ENCODE peak calls at places on chromosomes 3 and 15, in nine cellular contexts. T, J, F, S, W, X, G, R and Q are unnamed samples.
A peak's percentile ranks its signal among the peaks of the same experiment; 100 is the strongest.

GRCh38 chr3:150515210-150515609 is 31.1 kb downstream of the SERP1 start:
- DNase-seq in T (no peak), J (no peak), F (peak; percentile 5), S (no peak), W (no peak), X (no peak), G (no peak), R (no peak), Q (no peak)

GRCh38 chr15:57610130-57610529 is 18.4 kb downstream of the MYZAP start:
- DNase-seq in T (no peak), J (peak; percentile 38), F (peak; percentile 31), S (no peak), W (no peak), X (no peak), G (peak; percentile 29), R (no peak), Q (no peak)

GRCh38 chr3:71779674-71780377 is 5.1 kb downstream of the PROK2 start:
- DNase-seq in T (no peak), J (no peak), F (peak; percentile 54), S (no peak), W (peak; percentile 10), X (no peak), G (peak; percentile 38), R (no peak), Q (no peak)

GRCh38 chr3:127097009-127097350 is 96.0 kb upstream of the PRR23E start:
- DNase-seq in T (no peak), J (no peak), F (no peak), S (no peak), W (no peak), X (no peak), G (no peak), R (peak; percentile 34), Q (no peak)

GRCh38 chr3:177357352-177358084 is 160.2 kb upstream of the TBL1XR1 start:
- DNase-seq in T (peak; percentile 40), J (no peak), F (peak; percentile 84), S (no peak), W (no peak), X (peak; percentile 42), G (peak; percentile 88), R (no peak), Q (no peak)

GRCh38 chr3:165837058-165837525 is at the start of gene BCHE:
- DNase-seq in T (peak; percentile 20), J (no peak), F (peak; percentile 75), S (no peak), W (no peak), X (peak; percentile 29), G (peak; percentile 61), R (peak; percentile 42), Q (no peak)

GRCh38 chr15:66588971-66589370 is 23.2 kb upstream of the LCTL start:
- DNase-seq in T (no peak), J (no peak), F (no peak), S (no peak), W (no peak), X (no peak), G (peak; percentile 67), R (no peak), Q (no peak)

GRCh38 chr3:111926266-111926676 is 52.6 kb upstream of the ABHD10 start:
- DNase-seq in T (no peak), J (no peak), F (no peak), S (peak; percentile 6), W (no peak), X (no peak), G (no peak), R (no peak), Q (no peak)

GRCh38 chr3:28590851-28591250 is 242.2 kb upstream of the AZI2 start:
- DNase-seq in T (no peak), J (no peak), F (no peak), S (no peak), W (no peak), X (no peak), G (no peak), R (no peak), Q (no peak)

GRCh38 chr15:61084502-61084901 is 144.6 kb downstream of the RORA start:
- DNase-seq in T (no peak), J (no peak), F (no peak), S (no peak), W (no peak), X (no peak), G (no peak), R (no peak), Q (no peak)

GRCh38 chr3:62159693-62160092 is 213.7 kb downstream of the FEZF2 start:
- DNase-seq in T (peak; percentile 88), J (peak; percentile 42), F (peak; percentile 94), S (no peak), W (no peak), X (no peak), G (no peak), R (no peak), Q (no peak)

GRCh38 chr3:55880357-55880756 is 393.3 kb upstream of the WNT5A start:
- DNase-seq in T (no peak), J (no peak), F (no peak), S (no peak), W (no peak), X (no peak), G (no peak), R (no peak), Q (no peak)

GRCh38 chr3:168467085-168467714 is 371.5 kb upstream of the GOLIM4 start:
- DNase-seq in T (no peak), J (no peak), F (peak; percentile 64), S (no peak), W (no peak), X (no peak), G (peak; percentile 76), R (no peak), Q (no peak)

GRCh38 chr15:26013946-26014345 is 150.8 kb upstream of the ATP10A start:
- DNase-seq in T (no peak), J (no peak), F (no peak), S (no peak), W (no peak), X (no peak), G (peak; percentile 42), R (no peak), Q (no peak)

GRCh38 chr15:64452988-64453688 is 7.2 kb upstream of the ZNF609 start:
- DNase-seq in T (no peak), J (peak; percentile 56), F (peak; percentile 46), S (no peak), W (no peak), X (no peak), G (no peak), R (peak; percentile 60), Q (no peak)

GRCh38 chr3:145704020-145704419 is 457.0 kb downstream of the PLOD2 start:
- DNase-seq in T (no peak), J (no peak), F (peak; percentile 35), S (peak; percentile 80), W (no peak), X (no peak), G (no peak), R (no peak), Q (no peak)

GRCh38 chr3:37163262-37164020 is 10.9 kb downstream of the LRRFIP2 start:
- DNase-seq in T (no peak), J (no peak), F (peak; percentile 72), S (no peak), W (no peak), X (no peak), G (peak; percentile 51), R (no peak), Q (no peak)

GRCh38 chr3:56783644-56784451 is 17.9 kb downstream of the ARHGEF3 start:
- DNase-seq in T (peak; percentile 70), J (peak; percentile 81), F (peak; percentile 86), S (peak; percentile 24), W (peak; percentile 85), X (peak; percentile 80), G (no peak), R (no peak), Q (peak; percentile 36)

GRCh38 chr15:26087881-26088280 is 224.8 kb upstream of the ATP10A start:
- DNase-seq in T (no peak), J (no peak), F (no peak), S (no peak), W (no peak), X (no peak), G (no peak), R (no peak), Q (no peak)

DNA sequence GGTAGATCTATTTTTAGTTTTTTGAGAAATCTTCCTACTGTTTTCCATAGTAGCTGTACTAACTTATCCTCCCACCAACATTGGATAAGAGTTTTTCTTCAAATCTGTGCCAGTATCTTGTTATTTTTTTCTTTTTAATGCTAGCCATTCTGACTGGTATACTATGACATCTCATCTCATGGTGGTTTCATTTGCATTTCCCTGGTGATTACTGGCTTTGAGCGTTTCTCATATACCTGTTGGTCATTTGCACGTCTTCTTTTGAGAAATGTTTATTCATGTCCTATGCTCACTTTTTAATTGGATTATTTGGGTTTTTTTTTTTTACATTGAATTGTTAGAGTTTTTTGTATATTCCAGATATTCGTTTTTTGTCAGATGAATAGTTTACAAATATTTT is 398.1 kb downstream of the OCA2 start:
- DNase-seq in T (no peak), J (no peak), F (no peak), S (no peak), W (no peak), X (no peak), G (no peak), R (no peak), Q (no peak)
- H3K27ac ChIP-seq in T (no peak overlapping the region), J (no peak overlapping the region), F (no peak overlapping the region), S (no peak overlapping the region), W (no peak overlapping the region), X (no peak overlapping the region), G (no peak overlapping the region), R (peak overlapping the region; percentile 71), Q (no peak overlapping the region)

DNA sequence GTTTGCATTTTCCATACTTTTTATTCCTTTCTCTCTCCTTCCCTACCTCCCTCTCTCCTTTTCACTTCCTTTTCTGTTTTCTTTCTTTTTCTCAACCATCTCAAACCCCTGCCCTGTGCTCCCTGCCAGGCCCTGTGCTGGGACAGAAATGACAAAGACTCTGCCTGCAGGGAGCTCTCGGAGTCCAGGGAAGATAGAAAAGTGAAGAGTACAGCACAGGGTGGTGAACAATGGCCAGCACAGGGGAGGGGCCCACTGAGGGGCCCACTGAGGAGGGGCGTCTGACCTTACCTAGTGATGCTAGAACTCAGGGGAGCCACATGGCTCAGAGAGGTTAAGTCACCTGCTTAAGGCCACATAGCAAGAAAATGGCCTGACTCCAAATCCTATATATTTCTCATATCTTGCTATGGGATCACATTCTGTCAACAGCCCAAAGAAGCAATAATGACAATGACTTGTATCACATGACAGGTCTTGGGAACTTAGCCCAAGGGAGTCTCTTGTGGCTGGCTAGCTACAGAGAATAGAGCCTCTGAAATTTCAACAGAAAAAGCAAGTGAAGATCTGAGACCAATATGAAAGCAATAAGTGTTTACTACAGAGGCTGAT is 44.3 kb upstream of the ATP2B2 start:
- DNase-seq in T (no peak), J (peak; percentile 10), F (no peak), S (no peak), W (no peak), X (no peak), G (no peak), R (no peak), Q (no peak)
- H3K4me3 ChIP-seq in T (no peak overlapping the region), J (no peak overlapping the region), F (no peak overlapping the region), S (no peak overlapping the region), W (no peak overlapping the region), X (no peak overlapping the region), G (no peak overlapping the region), R (no peak overlapping the region), Q (no peak overlapping the region)

GRCh38 chr3:30617653-30618052 is 11.3 kb downstream of the TGFBR2 start:
- DNase-seq in T (no peak), J (no peak), F (no peak), S (no peak), W (no peak), X (no peak), G (no peak), R (no peak), Q (no peak)
- H3K27ac ChIP-seq in T (peak overlapping the region; percentile 11), J (peak overlapping the region; percentile 2), F (no peak overlapping the region), S (no peak overlapping the region), W (no peak overlapping the region), X (no peak overlapping the region), G (no peak overlapping the region), R (no peak overlapping the region), Q (peak overlapping the region; percentile 29)

GRCh38 chr15:31141792-31142191 is 40.3 kb upstream of the TRPM1 start:
- DNase-seq in T (no peak), J (no peak), F (no peak), S (no peak), W (no peak), X (no peak), G (no peak), R (no peak), Q (no peak)
- H3K4me3 ChIP-seq in T (no peak overlapping the region), J (no peak overlapping the region), F (no peak overlapping the region), S (no peak overlapping the region), W (no peak overlapping the region), X (no peak overlapping the region), G (no peak overlapping the region), R (no peak overlapping the region), Q (no peak overlapping the region)